ENCODE peak calls at places on chromosomes 3 and 15, in four cellular contexts. W is HepG2, U is K562, M is GM12878. I is an unnamed sample.

GRCh38 chr3:16319307-16319706 is 54.3 kb downstream of the OXNAD1 start:
- DNase-seq in W (peak; percentile 25), U (peak; percentile 84), M (no peak), I (peak; percentile 58)

GRCh38 chr15:90217671-90218394 is 15.9 kb downstream of the CIB1 start:
- DNase-seq in W (no peak), U (no peak), M (no peak), I (no peak)

GRCh38 chr3:183548262-183548769 is 7.2 kb downstream of the KLHL6 start:
- DNase-seq in W (no peak), U (no peak), M (no peak), I (no peak)

GRCh38 chr3:127141921-127142730 is 50.8 kb upstream of the PRR23E start:
- DNase-seq in W (peak; percentile 46), U (no peak), M (no peak), I (no peak)

GRCh38 chr3:130779031-130779430 is 32.4 kb upstream of the PIK3R4 start:
- DNase-seq in W (no peak), U (no peak), M (peak; percentile 59), I (no peak)

GRCh38 chr3:39804951-39805350 is 4.5 kb upstream of the MYRIP start:
- DNase-seq in W (no peak), U (no peak), M (no peak), I (no peak)

GRCh38 chr15:78200276-78200930 is 34.0 kb downstream of the ACSBG1 start:
- DNase-seq in W (no peak), U (no peak), M (no peak), I (no peak)

GRCh38 chr3:156216852-156217251 is 96.5 kb downstream of the KCNAB1 start:
- DNase-seq in W (peak; percentile 75), U (no peak), M (no peak), I (no peak)

GRCh38 chr15:28885630-28886430 is at the start of gene APBA2:
- DNase-seq in W (no peak), U (peak; percentile 80), M (no peak), I (peak; percentile 65)

GRCh38 chr15:48679952-48680351 is 34.4 kb upstream of the FBN1 start:
- DNase-seq in W (no peak), U (no peak), M (no peak), I (no peak)

GRCh38 chr3:126679318-126679751 is 24.4 kb upstream of the TXNRD3 start:
- DNase-seq in W (peak; percentile 59), U (peak; percentile 70), M (peak; percentile 4), I (peak; percentile 83)

GRCh38 chr15:60803059-60803458 is 324.1 kb upstream of the ICE2 start:
- DNase-seq in W (no peak), U (no peak), M (no peak), I (no peak)

GRCh38 chr3:45608885-45609284 is 14.3 kb downstream of the LIMD1 start:
- DNase-seq in W (no peak), U (no peak), M (no peak), I (no peak)

GRCh38 chr3:144162042-144162441 is 190.4 kb downstream of the DIPK2A start:
- DNase-seq in W (peak; percentile 75), U (no peak), M (no peak), I (no peak)

GRCh38 chr3:18679226-18679625 is 254.1 kb upstream of the SATB1 start:
- DNase-seq in W (no peak), U (no peak), M (no peak), I (no peak)

GRCh38 chr3:133040696-133041523 is 2.7 kb downstream of the TMEM108 start:
- DNase-seq in W (peak; percentile 58), U (peak; percentile 39), M (peak; percentile 21), I (peak; percentile 75)

GRCh38 chr3:104596551-104596950 is 770.2 kb upstream of the ALCAM start:
- DNase-seq in W (peak; percentile 25), U (no peak), M (peak; percentile 20), I (peak; percentile 41)

GRCh38 chr3:58586776-58587192 is 9.6 kb upstream of the FAM107A start:
- DNase-seq in W (no peak), U (no peak), M (no peak), I (no peak)

GRCh38 chr3:58581328-58582091 is 4.3 kb upstream of the FAM107A start:
- DNase-seq in W (no peak), U (no peak), M (no peak), I (no peak)

GRCh38 chr3:58585005-58585786 is 8.0 kb upstream of the FAM107A start:
- DNase-seq in W (peak; percentile 43), U (peak; percentile 68), M (no peak), I (peak; percentile 93)

GRCh38 chr3:58585994-58586393 is 8.8 kb upstream of the FAM107A start:
- DNase-seq in W (no peak), U (no peak), M (no peak), I (no peak)

GRCh38 chr3:58584690-58585004 is 7.5 kb upstream of the FAM107A start:
- DNase-seq in W (no peak), U (no peak), M (no peak), I (no peak)
- TF ChIP-seq FOXK2 in W (no peak), U (no peak), M (no peak), I (no peak)

GRCh38 chr15:70525551-70525950 is 237.8 kb downstream of the UACA start:
- DNase-seq in W (no peak), U (no peak), M (no peak), I (no peak)

GRCh38 chr15:70526974-70527325 is 236.4 kb downstream of the UACA start:
- DNase-seq in W (no peak), U (no peak), M (no peak), I (no peak)

GRCh38 chr15:70524470-70524869 is 238.9 kb downstream of the UACA start:
- DNase-seq in W (no peak), U (no peak), M (no peak), I (no peak)

GRCh38 chr15:70528270-70528706 is 235.1 kb downstream of the UACA start:
- DNase-seq in W (peak; percentile 66), U (no peak), M (peak; percentile 66), I (no peak)

GRCh38 chr15:70526221-70526973 is 237.0 kb downstream of the UACA start:
- DNase-seq in W (no peak), U (no peak), M (no peak), I (peak; percentile 56)
- TF ChIP-seq FOXK2 in W (no peak), U (no peak), M (no peak), I (no peak)

DNA sequence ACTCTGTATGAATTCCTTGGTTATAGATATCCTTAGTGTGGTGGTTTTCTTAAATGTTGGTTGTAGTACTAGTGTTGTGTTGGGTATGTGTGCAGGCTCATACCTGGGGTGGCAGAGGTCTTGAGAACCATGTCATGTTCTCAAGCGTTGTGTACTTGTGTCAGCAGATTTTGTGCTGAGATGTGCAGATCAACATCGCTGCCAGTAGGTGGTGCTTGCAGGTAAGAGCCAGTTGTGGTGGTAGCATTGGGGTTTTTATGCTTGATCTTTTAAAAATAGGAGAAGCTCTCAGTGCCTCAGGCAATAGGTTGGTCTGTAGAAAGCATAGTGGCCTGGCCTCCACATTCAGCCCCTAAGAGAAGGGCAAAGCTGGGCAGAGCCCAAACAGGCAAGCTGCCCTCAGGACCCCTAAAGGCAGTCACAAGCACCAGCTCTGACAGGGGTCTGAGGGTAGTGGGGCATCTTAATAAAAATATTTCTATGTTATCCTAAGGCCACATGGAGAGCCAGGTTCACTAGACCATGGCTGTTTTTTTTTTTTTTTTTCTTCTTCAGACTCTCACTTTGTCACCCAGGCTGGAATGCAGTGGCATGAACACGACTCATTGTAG is 164.0 kb downstream of the IL20RB start:
- DNase-seq in W (peak; percentile 31), U (no peak), M (peak; percentile 8), I (peak; percentile 47)
- TF ChIP-seq FOXK2 in W (no peak), U (no peak), M (no peak), I (no peak)

GRCh38 chr3:71495708-71496472 is 87.6 kb downstream of the FOXP1 start:
- DNase-seq in W (peak; percentile 5), U (no peak), M (no peak), I (no peak)
- TF ChIP-seq FOXK2 in W (no peak), U (no peak), M (no peak), I (no peak)

GRCh38 chr3:11556851-11557644 is 86.7 kb downstream of the VGLL4 start:
- DNase-seq in W (no peak), U (no peak), M (no peak), I (no peak)
- TF ChIP-seq FOXK2 in W (no peak), U (no peak), M (no peak), I (no peak)

I was measured in HEK293T.